ENCODE peak calls at places on chromosome 3, in four cellular contexts. S is lower lobe of right lung, I is astrocyte, R is NT2/D1. L is an unnamed sample. For H3K27me3 and H3K36me3, the result is how much of the 10 kb centered on the place peaks cover.

GRCh38 chr3:186151077-186151971 is 42.4 kb upstream of the ETV5 start:
- DNase-seq in I (no peak), R (no peak), S (no peak), L (no peak)

GRCh38 chr3:14093831-14094230 is 30.8 kb downstream of the CHCHD4 start:
- DNase-seq in I (no peak), R (no peak), S (no peak), L (no peak)

GRCh38 chr3:118850687-118851086 is 184.0 kb downstream of the IGSF11 start:
- DNase-seq in R (peak), S (no peak), I (no peak), L (peak)

GRCh38 chr3:158381274-158381868 is 189.6 kb upstream of the MLF1 start:
- DNase-seq in R (no peak), S (no peak), I (peak), L (no peak)

GRCh38 chr3:134369231-134369741 is 5.0 kb downstream of the AMOTL2 start:
- DNase-seq in R (no peak), I (peak), S (no peak), L (no peak)

GRCh38 chr3:45034612-45035252 is 8.6 kb downstream of the CLEC3B start:
- DNase-seq in I (no peak), S (peak), R (no peak), L (no peak)

GRCh38 chr3:105999856-106000255 is 131.0 kb upstream of the CBLB start:
- DNase-seq in S (no peak), I (no peak), R (no peak), L (no peak)

GRCh38 chr3:17179381-17180205 is 294.8 kb downstream of the PLCL2 start:
- DNase-seq in S (no peak), I (peak), R (no peak), L (no peak)

GRCh38 chr3:107242579-107242978 is 134.7 kb upstream of the CCDC54 start:
- DNase-seq in R (no peak), S (no peak), I (no peak), L (no peak)

GRCh38 chr3:20458994-20459736 is 273.2 kb upstream of the SGO1 start:
- DNase-seq in I (no peak), S (no peak), R (no peak), L (no peak)

GRCh38 chr3:8962226-8962861 is 928 bp downstream of the RAD18 start:
- DNase-seq in S (no peak), R (no peak), I (no peak), L (no peak)

GRCh38 chr3:149717391-149718056 is 34.8 kb downstream of the COMMD2 start:
- DNase-seq in R (peak), I (peak), S (no peak), L (peak)

GRCh38 chr3:10985181-10985580 is 7.4 kb upstream of the SLC6A1 start:
- DNase-seq in I (no peak), R (no peak), S (no peak), L (no peak)
- H3K4me3 ChIP-seq in I (no peak), R (no peak), S (no peak), L (no peak)

GRCh38 chr3:10416730-10417300 is 88.6 kb downstream of the ATP2B2 start:
- DNase-seq in R (no peak), S (no peak), I (no peak), L (no peak)

GRCh38 chr3:10421996-10422395 is 83.4 kb downstream of the ATP2B2 start:
- DNase-seq in R (no peak), S (no peak), I (no peak), L (no peak)

GRCh38 chr3:10417849-10418248 is 87.5 kb downstream of the ATP2B2 start:
- DNase-seq in S (no peak), I (peak), R (no peak), L (no peak)

GRCh38 chr3:10420745-10421475 is 84.5 kb downstream of the ATP2B2 start:
- DNase-seq in R (no peak), S (no peak), I (no peak), L (no peak)

DNA sequence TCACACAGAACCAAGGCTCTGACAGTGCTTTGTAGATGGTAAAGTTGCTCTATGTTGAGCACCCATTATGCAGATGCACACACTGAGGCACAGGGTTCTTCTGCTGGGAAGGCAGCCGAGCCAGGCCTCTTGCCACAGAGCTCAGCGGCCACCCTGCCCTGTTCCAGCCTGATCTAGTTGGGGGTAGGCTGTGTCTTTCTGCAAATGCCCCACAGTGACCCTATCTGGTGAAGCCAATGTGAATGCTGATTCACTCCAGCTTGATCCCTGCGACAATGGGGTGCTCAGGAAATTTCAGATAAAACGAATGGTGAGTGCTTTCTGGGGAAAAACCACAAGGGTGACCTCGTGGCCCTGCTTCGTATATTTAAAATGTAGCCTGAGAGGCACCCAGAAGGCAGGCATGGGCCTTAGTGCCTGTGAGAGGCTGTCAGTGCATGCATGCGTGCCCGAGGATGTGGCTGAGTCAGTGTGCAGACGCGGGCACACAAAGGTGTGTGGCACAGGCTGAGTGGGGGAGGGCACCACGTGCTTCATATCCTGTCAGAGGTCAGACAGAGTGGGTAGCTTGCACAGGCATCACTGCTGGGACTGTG is 85.7 kb downstream of the ATP2B2 start:
- DNase-seq in I (peak), R (no peak), S (no peak), L (no peak)
- H3K27me3 ChIP-seq in I (under half), R (under half), S (under half), L (under half)

DNA sequence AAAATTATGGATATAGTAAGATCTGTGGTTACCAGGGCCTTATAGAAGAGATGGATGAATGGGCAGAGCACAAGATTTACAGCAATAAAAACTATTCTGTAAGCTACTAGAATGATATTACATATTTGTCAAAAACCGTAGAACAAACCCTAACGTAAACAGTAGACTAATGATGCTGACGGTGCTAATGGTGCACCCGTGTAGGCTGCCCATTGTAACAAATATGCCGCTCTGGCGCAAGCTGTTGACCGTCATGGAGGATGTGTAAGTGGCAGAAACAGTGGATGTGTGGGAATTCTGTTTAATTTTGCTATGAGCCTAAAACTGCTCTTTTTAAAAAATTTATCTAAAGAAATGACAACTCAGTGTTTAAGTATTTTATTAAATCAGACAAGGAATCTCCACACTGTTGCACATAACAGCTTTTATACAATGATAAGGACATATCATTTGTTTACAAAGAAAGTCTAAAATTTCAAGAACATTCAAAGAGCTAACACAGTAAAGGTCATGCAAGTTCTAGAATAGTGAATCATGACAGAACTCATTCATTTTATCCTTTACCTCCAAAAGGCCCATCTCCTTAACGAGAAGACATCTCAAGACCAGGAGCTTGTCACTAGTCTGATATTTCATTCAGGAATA is 32.8 kb downstream of the TFRC start:
- DNase-seq in I (no peak), S (no peak), R (no peak), L (no peak)
- H3K36me3 ChIP-seq in I (under half), S (half or more), R (half or more), L (under half)

GRCh38 chr3:49926117-49926728 is 3.4 kb downstream of the MON1A start:
- DNase-seq in R (no peak), S (no peak), I (no peak), L (no peak)

GRCh38 chr3:49929333-49930240 is at the start of gene MON1A:
- DNase-seq in S (peak), R (peak), I (peak), L (peak)

GRCh38 chr3:49930241-49930690 is 655 bp upstream of the MON1A start:
- DNase-seq in I (no peak), R (no peak), S (no peak), L (no peak)

GRCh38 chr3:49927798-49928197 is 1.8 kb downstream of the MON1A start:
- DNase-seq in R (no peak), I (no peak), S (no peak), L (no peak)

DNA sequence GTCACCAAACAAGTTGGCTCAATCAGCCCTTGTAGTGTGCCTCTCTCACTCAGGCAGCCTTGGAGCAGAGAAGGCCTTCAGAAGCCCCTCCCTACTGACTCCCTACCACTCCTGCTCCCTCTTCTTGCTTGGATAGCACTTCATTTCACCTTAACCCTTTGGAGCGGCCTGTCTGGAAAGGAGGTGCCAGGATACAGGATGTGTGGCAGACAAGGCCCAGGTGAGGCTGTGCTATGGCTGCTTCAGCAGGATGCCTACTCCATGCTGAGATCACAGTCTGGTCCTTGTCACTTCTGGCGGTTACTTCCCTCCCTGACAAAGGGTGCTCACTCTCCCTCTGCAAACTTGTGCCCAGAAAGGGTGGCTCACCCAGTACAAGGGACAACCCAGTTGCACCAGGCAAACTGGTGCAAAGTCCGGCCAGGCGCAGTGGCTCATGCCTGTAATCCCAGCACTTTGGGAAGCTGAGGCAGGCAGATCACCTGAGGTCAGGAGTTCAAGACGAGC is 1.0 kb downstream of the MON1A start:
- DNase-seq in I (no peak), S (no peak), R (no peak), L (no peak)
- H3K4me3 ChIP-seq in I (no peak), S (peak), R (peak), L (no peak)

DNA sequence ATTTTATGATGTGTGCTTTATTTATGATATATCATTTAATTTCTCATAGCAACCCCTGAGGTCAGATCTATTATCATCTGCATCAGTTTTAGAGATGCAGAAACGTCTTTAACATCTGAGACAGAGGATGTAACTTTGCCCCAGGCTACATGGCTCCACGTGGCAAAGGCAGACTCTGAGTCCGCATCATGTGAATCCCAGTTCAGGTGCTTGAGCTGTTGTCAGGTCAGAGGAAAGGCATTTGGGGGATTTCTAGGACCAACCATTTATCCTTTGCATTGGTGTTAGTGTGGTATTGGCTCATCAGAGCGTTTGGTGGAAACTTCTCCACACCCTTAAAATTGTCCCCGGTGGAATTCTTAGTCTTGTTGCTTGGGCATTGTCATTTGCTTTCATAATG is 10.8 kb downstream of the CACNA2D3 start:
- DNase-seq in R (no peak), S (no peak), I (no peak), L (no peak)
- H3K27me3 ChIP-seq in R (under half), S (under half), I (under half), L (under half)

GRCh38 chr3:101854608-101855304 is 5.4 kb downstream of the NFKBIZ start:
- DNase-seq in I (no peak), S (no peak), R (no peak), L (no peak)
- H3K36me3 ChIP-seq in I (half or more), S (half or more), R (half or more), L (under half)

GRCh38 chr3:73432723-73433032 is 192.1 kb downstream of the PDZRN3 start:
- DNase-seq in S (no peak), R (no peak), I (no peak), L (no peak)
- H3K4me3 ChIP-seq in S (no peak), R (no peak), I (no peak), L (no peak)

GRCh38 chr3:193977622-193978021 is 158.3 kb upstream of the HES1 start:
- DNase-seq in S (peak), I (no peak), R (no peak), L (no peak)
- H3K27me3 ChIP-seq in S (under half), I (under half), R (under half), L (under half)